ENCODE peak calls at places on chromosomes 5 and 9, in four cellular contexts. Y, Q, R and L are unnamed samples.

GRCh38 chr9:115138151-115138550 is 20.2 kb upstream of the TNC start:
- DNase-seq in Q (no peak), R (no peak), Y (no peak), L (no peak)

GRCh38 chr5:52878671-52879070 is 91.0 kb downstream of the ITGA1 start:
- DNase-seq in R (no peak), Q (no peak), Y (no peak), L (no peak)

GRCh38 chr9:71263451-71263850 is 142.0 kb upstream of the TRPM3 start:
- DNase-seq in Q (no peak), Y (no peak), R (no peak), L (no peak)

GRCh38 chr5:170219615-170220014 is 13.2 kb upstream of the C5orf58 start:
- DNase-seq in Q (no peak), R (no peak), Y (no peak), L (no peak)

GRCh38 chr5:14141764-14142163 is 1.4 kb upstream of the TRIO start:
- DNase-seq in Q (no peak), R (no peak), Y (no peak), L (no peak)

GRCh38 chr5:150409638-150410523 is 2.8 kb downstream of the CD74 start:
- DNase-seq in Y (peak; percentile 76), R (peak; percentile 44), Q (peak; percentile 91), L (peak; percentile 81)

GRCh38 chr9:124482431-124483031 is 24.7 kb downstream of the NR5A1 start:
- DNase-seq in Q (peak; percentile 78), R (no peak), Y (no peak), L (peak; percentile 85)

GRCh38 chr5:155274484-155274883 is 260.9 kb downstream of the KIF4B start:
- DNase-seq in Q (no peak), R (no peak), Y (no peak), L (no peak)

GRCh38 chr5:98144710-98145109 is 628.8 kb upstream of the RGMB start:
- DNase-seq in Y (no peak), R (no peak), Q (no peak), L (no peak)

GRCh38 chr9:27179245-27179870 is 70.3 kb downstream of the TEK start:
- DNase-seq in R (no peak), Q (no peak), Y (no peak), L (no peak)

GRCh38 chr9:1052908-1053590 is 2.9 kb downstream of the DMRT2 start:
- DNase-seq in Q (no peak), Y (no peak), R (no peak), L (no peak)

GRCh38 chr9:33180526-33181184 is 13.5 kb upstream of the B4GALT1 start:
- DNase-seq in Y (no peak), Q (no peak), R (no peak), L (no peak)

GRCh38 chr9:20611751-20612287 is 10.5 kb downstream of the MLLT3 start:
- DNase-seq in Q (peak; percentile 9), R (no peak), Y (no peak), L (no peak)

GRCh38 chr5:126124706-126125345 is 298.4 kb upstream of the GRAMD2B start:
- DNase-seq in Y (no peak), Q (no peak), R (no peak), L (no peak)

GRCh38 chr9:100426194-100426531 is 780 bp upstream of the MSANTD3 start:
- DNase-seq in Q (peak; percentile 29), Y (no peak), R (no peak), L (no peak)

GRCh38 chr5:147578228-147579024 is 68.6 kb upstream of the DPYSL3 start:
- DNase-seq in Q (peak; percentile 48), Y (no peak), R (no peak), L (peak; percentile 10)

GRCh38 chr5:67201897-67202549 is 5.4 kb upstream of the CD180 start:
- DNase-seq in R (no peak), Y (no peak), Q (no peak), L (no peak)

GRCh38 chr5:177455036-177455660 is 8.5 kb downstream of the PRR7 start:
- DNase-seq in Q (peak; percentile 75), R (no peak), Y (peak; percentile 96), L (peak; percentile 84)

GRCh38 chr9:108386859-108387384 is 468.9 kb downstream of the ACTL7B start:
- DNase-seq in R (no peak), Y (no peak), Q (no peak), L (no peak)

GRCh38 chr5:168798065-168799023 is 219.2 kb upstream of the PANK3 start:
- DNase-seq in Y (no peak), Q (no peak), R (no peak), L (no peak)

GRCh38 chr9:129170229-129170628 is 7.8 kb downstream of the IER5L start:
- DNase-seq in R (no peak), Q (no peak), Y (no peak), L (no peak)

GRCh38 chr9:32665101-32665500 is 29.6 kb upstream of the TAF1L start:
- DNase-seq in R (no peak), Q (no peak), Y (no peak), L (no peak)

GRCh38 chr9:136975624-136976023 is 1.7 kb upstream of the PTGDS start:
- DNase-seq in Q (no peak), Y (peak; percentile 89), R (no peak), L (peak; percentile 57)

GRCh38 chr9:88746029-88746743 is 211.2 kb downstream of the NXNL2 start:
- DNase-seq in Y (no peak), Q (no peak), R (no peak), L (no peak)

GRCh38 chr5:116861662-116862061 is 287.0 kb upstream of the SEMA6A start:
- DNase-seq in Y (no peak), Q (no peak), R (no peak), L (no peak)

GRCh38 chr9:106737516-106737915 is 125.5 kb upstream of the ZNF462 start:
- DNase-seq in R (no peak), Q (no peak), Y (no peak), L (no peak)

GRCh38 chr5:82399111-82399510 is 121.0 kb upstream of the RPS23 start:
- DNase-seq in R (no peak), Q (no peak), Y (no peak), L (no peak)

GRCh38 chr5:172736524-172737135 is 34.4 kb downstream of the DUSP1 start:
- DNase-seq in Q (no peak), R (no peak), Y (no peak), L (no peak)

GRCh38 chr9:126676685-126677143 is 63.0 kb downstream of the LMX1B start:
- DNase-seq in R (peak; percentile 82), Q (peak; percentile 56), Y (peak; percentile 93), L (no peak)

GRCh38 chr5:41325074-41325473 is 111.7 kb upstream of the C6 start:
- DNase-seq in R (no peak), Q (no peak), Y (no peak), L (no peak)

GRCh38 chr5:109455598-109456096 is 45.9 kb upstream of the PJA2 start:
- DNase-seq in Y (no peak), R (no peak), Q (peak; percentile 10), L (no peak)

GRCh38 chr5:108079754-108080153 is 302.1 kb downstream of the FBXL17 start:
- DNase-seq in R (no peak), Q (no peak), Y (no peak), L (no peak)

GRCh38 chr5:13658761-13659160 is 285.7 kb downstream of the DNAH5 start:
- DNase-seq in Q (no peak), Y (no peak), R (no peak), L (no peak)

GRCh38 chr9:119160559-119160958 is 208.7 kb downstream of the BRINP1 start:
- DNase-seq in R (no peak), Q (no peak), Y (no peak), L (no peak)

GRCh38 chr9:119159386-119159785 is 209.8 kb downstream of the BRINP1 start:
- DNase-seq in Y (no peak), R (no peak), Q (no peak), L (no peak)

GRCh38 chr9:119167267-119167666 is 202.0 kb downstream of the BRINP1 start:
- DNase-seq in Y (no peak), R (no peak), Q (no peak), L (no peak)

GRCh38 chr9:119167876-119168275 is 201.4 kb downstream of the BRINP1 start:
- DNase-seq in Y (no peak), R (no peak), Q (no peak), L (no peak)

DNA sequence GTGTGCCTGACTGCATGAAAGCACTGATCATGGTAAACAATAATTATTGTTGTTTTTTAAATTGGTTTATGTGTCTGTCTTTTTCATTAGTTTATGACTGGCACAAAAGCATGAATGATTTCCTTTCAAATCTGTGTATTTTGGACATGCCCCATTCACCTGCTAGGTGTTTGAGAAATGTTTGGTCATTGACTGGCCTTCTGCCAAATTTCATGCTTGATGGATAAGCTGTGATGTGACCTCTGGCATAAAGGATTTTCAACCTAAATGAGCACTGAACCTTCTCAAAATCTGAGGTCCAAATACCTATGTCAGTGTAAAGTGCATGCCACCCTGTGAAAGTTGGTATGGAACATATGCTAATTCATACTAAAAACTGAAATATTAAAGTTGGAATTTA is 204.5 kb downstream of the BRINP1 start:
- DNase-seq in R (no peak), Y (no peak), Q (no peak), L (no peak)
- TF ChIP-seq TEAD4 in R (no peak), Y (no peak), Q (no peak), L (no peak)

DNA sequence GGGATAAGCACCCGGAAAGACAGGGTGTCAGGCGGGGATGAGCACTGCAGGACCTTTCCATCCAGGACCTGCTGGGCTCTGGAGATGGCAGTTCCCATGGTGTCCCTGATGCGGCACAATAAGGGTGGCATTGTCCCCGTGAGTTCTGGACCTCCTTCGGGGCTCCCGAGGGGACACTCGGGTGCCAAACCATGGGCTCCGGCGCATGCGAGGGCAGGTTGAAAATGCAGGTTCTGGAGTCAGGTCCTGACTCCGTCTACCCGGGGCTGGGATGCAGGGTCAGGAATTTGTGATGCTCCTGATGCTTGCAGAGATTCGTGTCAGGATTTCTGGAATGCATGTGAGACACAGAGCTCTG is 682 bp downstream of the FCN2 start:
- DNase-seq in Y (no peak), Q (no peak), R (no peak), L (no peak)
- TF ChIP-seq TEAD4 in Y (no peak), Q (no peak), R (no peak), L (no peak)

GRCh38 chr5:57537831-57538230 is 55.2 kb upstream of the ACTBL2 start:
- DNase-seq in Y (no peak), R (no peak), Q (no peak), L (no peak)

GRCh38 chr5:57527875-57528274 is 45.3 kb upstream of the ACTBL2 start:
- DNase-seq in Y (no peak), R (no peak), Q (no peak), L (no peak)

GRCh38 chr5:57529864-57530263 is 47.3 kb upstream of the ACTBL2 start:
- DNase-seq in R (no peak), Y (no peak), Q (no peak), L (no peak)

GRCh38 chr5:57531333-57531732 is 48.7 kb upstream of the ACTBL2 start:
- DNase-seq in R (no peak), Q (no peak), Y (no peak), L (no peak)

GRCh38 chr5:57532513-57533497 is 50.2 kb upstream of the ACTBL2 start:
- DNase-seq in Y (no peak), Q (no peak), R (no peak), L (no peak)
- TF ChIP-seq TEAD4 in Y (no peak), Q (no peak), R (no peak), L (no peak)

GRCh38 chr5:44935262-44935661 is 126.5 kb downstream of the MRPS30 start:
- DNase-seq in Y (peak; percentile 60), Q (no peak), R (no peak), L (no peak)
- TF ChIP-seq TEAD4 in Y (no peak), Q (no peak), R (no peak), L (no peak)

GRCh38 chr9:104412238-104412637 is 91.8 kb upstream of the OR13F1 start:
- DNase-seq in Q (no peak), Y (no peak), R (no peak), L (no peak)
- TF ChIP-seq TEAD4 in Q (no peak), Y (no peak), R (no peak), L (no peak)